ENCODE peak calls at places on chromosomes 3 and 15, in four cellular contexts. One of them, this sample, is unnamed.

GRCh38 chr15:68774521-68775293 is 46.0 kb downstream of the ANP32A start:
- DNase-seq in stimulated activated CD8-positive, alpha-beta memory T cell treated with anti-CD3 and anti-CD28 coated beads, Interleukin-15, amount 100 ng/mL, for 24 hours: no peak
- DNase-seq in activated T-helper 1 cell treated with Interleukin-2 at 50 U/mL for 16 hours: no peak
- DNase-seq in small intestine: no peak
- DNase-seq in this sample: no peak

GRCh38 chr3:47612178-47612577 is 33.5 kb upstream of the CSPG5 start:
- DNase-seq in activated T-helper 1 cell treated with Interleukin-2 at 50 U/mL for 16 hours: no peak
- DNase-seq in stimulated activated CD8-positive, alpha-beta memory T cell treated with anti-CD3 and anti-CD28 coated beads, Interleukin-15, amount 100 ng/mL, for 24 hours: no peak
- DNase-seq in small intestine: no peak
- DNase-seq in this sample: peak; percentile 71

GRCh38 chr15:78061963-78062427 is 15.5 kb downstream of the TBC1D2B start:
- DNase-seq in activated T-helper 1 cell treated with Interleukin-2 at 50 U/mL for 16 hours: no peak
- DNase-seq in stimulated activated CD8-positive, alpha-beta memory T cell treated with anti-CD3 and anti-CD28 coated beads, Interleukin-15, amount 100 ng/mL, for 24 hours: no peak
- DNase-seq in small intestine: peak; percentile 61
- DNase-seq in this sample: peak; percentile 84

GRCh38 chr3:187665764-187666402 is 4.3 kb downstream of the SST start:
- DNase-seq in activated T-helper 1 cell treated with Interleukin-2 at 50 U/mL for 16 hours: no peak
- DNase-seq in stimulated activated CD8-positive, alpha-beta memory T cell treated with anti-CD3 and anti-CD28 coated beads, Interleukin-15, amount 100 ng/mL, for 24 hours: no peak
- DNase-seq in small intestine: no peak
- DNase-seq in this sample: no peak

GRCh38 chr3:12884790-12885584 is 43.6 kb upstream of the RPL32 start:
- DNase-seq in small intestine: no peak
- DNase-seq in activated T-helper 1 cell treated with Interleukin-2 at 50 U/mL for 16 hours: no peak
- DNase-seq in stimulated activated CD8-positive, alpha-beta memory T cell treated with anti-CD3 and anti-CD28 coated beads, Interleukin-15, amount 100 ng/mL, for 24 hours: no peak
- DNase-seq in this sample: no peak

GRCh38 chr15:95872366-95872771 is 458.1 kb upstream of the NR2F2 start:
- DNase-seq in small intestine: no peak
- DNase-seq in activated T-helper 1 cell treated with Interleukin-2 at 50 U/mL for 16 hours: no peak
- DNase-seq in stimulated activated CD8-positive, alpha-beta memory T cell treated with anti-CD3 and anti-CD28 coated beads, Interleukin-15, amount 100 ng/mL, for 24 hours: no peak
- DNase-seq in this sample: peak; percentile 41

GRCh38 chr3:73605388-73605787 is 19.4 kb downstream of the PDZRN3 start:
- DNase-seq in stimulated activated CD8-positive, alpha-beta memory T cell treated with anti-CD3 and anti-CD28 coated beads, Interleukin-15, amount 100 ng/mL, for 24 hours: no peak
- DNase-seq in activated T-helper 1 cell treated with Interleukin-2 at 50 U/mL for 16 hours: no peak
- DNase-seq in small intestine: no peak
- DNase-seq in this sample: peak; percentile 80

GRCh38 chr3:42503957-42504333 is 1.5 kb downstream of the VIPR1 start:
- DNase-seq in stimulated activated CD8-positive, alpha-beta memory T cell treated with anti-CD3 and anti-CD28 coated beads, Interleukin-15, amount 100 ng/mL, for 24 hours: no peak
- DNase-seq in activated T-helper 1 cell treated with Interleukin-2 at 50 U/mL for 16 hours: no peak
- DNase-seq in small intestine: no peak
- DNase-seq in this sample: no peak

GRCh38 chr3:159447841-159448240 is 540.8 kb upstream of the IL12A start:
- DNase-seq in activated T-helper 1 cell treated with Interleukin-2 at 50 U/mL for 16 hours: no peak
- DNase-seq in stimulated activated CD8-positive, alpha-beta memory T cell treated with anti-CD3 and anti-CD28 coated beads, Interleukin-15, amount 100 ng/mL, for 24 hours: no peak
- DNase-seq in small intestine: no peak
- DNase-seq in this sample: no peak

GRCh38 chr3:123843668-123844067 is 40.5 kb downstream of the MYLK start:
- DNase-seq in stimulated activated CD8-positive, alpha-beta memory T cell treated with anti-CD3 and anti-CD28 coated beads, Interleukin-15, amount 100 ng/mL, for 24 hours: no peak
- DNase-seq in small intestine: no peak
- DNase-seq in activated T-helper 1 cell treated with Interleukin-2 at 50 U/mL for 16 hours: no peak
- DNase-seq in this sample: peak; percentile 51

GRCh38 chr3:125163739-125164601 is 48.6 kb downstream of the SLC12A8 start:
- DNase-seq in activated T-helper 1 cell treated with Interleukin-2 at 50 U/mL for 16 hours: no peak
- DNase-seq in stimulated activated CD8-positive, alpha-beta memory T cell treated with anti-CD3 and anti-CD28 coated beads, Interleukin-15, amount 100 ng/mL, for 24 hours: no peak
- DNase-seq in small intestine: peak; percentile 59
- DNase-seq in this sample: peak; percentile 79

GRCh38 chr3:42490243-42490642 is 12.2 kb upstream of the VIPR1 start:
- DNase-seq in activated T-helper 1 cell treated with Interleukin-2 at 50 U/mL for 16 hours: no peak
- DNase-seq in small intestine: no peak
- DNase-seq in stimulated activated CD8-positive, alpha-beta memory T cell treated with anti-CD3 and anti-CD28 coated beads, Interleukin-15, amount 100 ng/mL, for 24 hours: no peak
- DNase-seq in this sample: no peak

GRCh38 chr3:186307594-186307993 is 54.4 kb downstream of the DGKG start:
- DNase-seq in activated T-helper 1 cell treated with Interleukin-2 at 50 U/mL for 16 hours: no peak
- DNase-seq in stimulated activated CD8-positive, alpha-beta memory T cell treated with anti-CD3 and anti-CD28 coated beads, Interleukin-15, amount 100 ng/mL, for 24 hours: no peak
- DNase-seq in small intestine: no peak
- DNase-seq in this sample: peak; percentile 50

GRCh38 chr15:91522609-91523332 is 330.7 kb upstream of the SLCO3A1 start:
- DNase-seq in stimulated activated CD8-positive, alpha-beta memory T cell treated with anti-CD3 and anti-CD28 coated beads, Interleukin-15, amount 100 ng/mL, for 24 hours: no peak
- DNase-seq in small intestine: peak; percentile 24
- DNase-seq in activated T-helper 1 cell treated with Interleukin-2 at 50 U/mL for 16 hours: no peak
- DNase-seq in this sample: peak; percentile 8

GRCh38 chr3:102114264-102114979 is 265.1 kb downstream of the NFKBIZ start:
- DNase-seq in small intestine: peak; percentile 63
- DNase-seq in stimulated activated CD8-positive, alpha-beta memory T cell treated with anti-CD3 and anti-CD28 coated beads, Interleukin-15, amount 100 ng/mL, for 24 hours: no peak
- DNase-seq in activated T-helper 1 cell treated with Interleukin-2 at 50 U/mL for 16 hours: no peak
- DNase-seq in this sample: peak; percentile 62

GRCh38 chr3:89368846-89369245 is 261.4 kb downstream of the EPHA3 start:
- DNase-seq in activated T-helper 1 cell treated with Interleukin-2 at 50 U/mL for 16 hours: no peak
- DNase-seq in small intestine: no peak
- DNase-seq in stimulated activated CD8-positive, alpha-beta memory T cell treated with anti-CD3 and anti-CD28 coated beads, Interleukin-15, amount 100 ng/mL, for 24 hours: no peak
- DNase-seq in this sample: no peak

This sample was measured in fibroblast of villous mesenchyme.